ENCODE peak calls at places on chromosomes 13 and 19, in four cellular contexts. One of them, this sample, is unnamed.

GRCh38 chr19:40724848-40725247 is 7.9 kb downstream of the ITPKC start:
- DNase-seq in iris pigment epithelial cell: no peak
- DNase-seq in Panc1: no peak
- DNase-seq in right cardiac atrium: peak; percentile 9
- DNase-seq in this sample: no peak

GRCh38 chr19:17784201-17785008 is 10.5 kb upstream of the B3GNT3 start:
- DNase-seq in Panc1: no peak
- DNase-seq in right cardiac atrium: peak; percentile 80
- DNase-seq in iris pigment epithelial cell: peak; percentile 57
- DNase-seq in this sample: peak; percentile 77

GRCh38 chr19:10921199-10921879 is 7.1 kb downstream of the YIPF2 start:
- DNase-seq in iris pigment epithelial cell: no peak
- DNase-seq in Panc1: no peak
- DNase-seq in right cardiac atrium: no peak
- DNase-seq in this sample: peak; percentile 93

GRCh38 chr19:55632463-55632834 is 8.1 kb upstream of the ZNF784 start:
- DNase-seq in right cardiac atrium: peak; percentile 78
- DNase-seq in iris pigment epithelial cell: peak; percentile 95
- DNase-seq in Panc1: peak; percentile 88
- DNase-seq in this sample: peak; percentile 85

GRCh38 chr13:51804295-51805172 is 571 bp upstream of the DHRS12 start:
- DNase-seq in iris pigment epithelial cell: no peak
- DNase-seq in right cardiac atrium: peak; percentile 80
- DNase-seq in Panc1: no peak
- DNase-seq in this sample: peak; percentile 36

GRCh38 chr13:106602178-106602577 is 34.2 kb upstream of the ARGLU1 start:
- DNase-seq in iris pigment epithelial cell: no peak
- DNase-seq in Panc1: no peak
- DNase-seq in right cardiac atrium: no peak
- DNase-seq in this sample: no peak

GRCh38 chr13:99639126-99639525 is 137.9 kb downstream of the TM9SF2 start:
- DNase-seq in Panc1: no peak
- DNase-seq in iris pigment epithelial cell: no peak
- DNase-seq in right cardiac atrium: no peak
- DNase-seq in this sample: no peak

GRCh38 chr19:46919324-46919723 is 58.5 kb downstream of the ARHGAP35 start:
- DNase-seq in Panc1: no peak
- DNase-seq in iris pigment epithelial cell: peak; percentile 45
- DNase-seq in right cardiac atrium: no peak
- DNase-seq in this sample: no peak

GRCh38 chr19:49436381-49437017 is 4.8 kb downstream of the SLC17A7 start:
- DNase-seq in right cardiac atrium: peak; percentile 67
- DNase-seq in iris pigment epithelial cell: no peak
- DNase-seq in Panc1: no peak
- DNase-seq in this sample: peak; percentile 80

GRCh38 chr19:10962863-10963262 is 2.0 kb downstream of the SMARCA4 start:
- DNase-seq in Panc1: no peak
- DNase-seq in iris pigment epithelial cell: no peak
- DNase-seq in right cardiac atrium: peak; percentile 34
- DNase-seq in this sample: no peak

GRCh38 chr13:110388141-110388943 is 81.3 kb downstream of the COL4A2 start:
- DNase-seq in right cardiac atrium: peak; percentile 76
- DNase-seq in iris pigment epithelial cell: peak; percentile 85
- DNase-seq in Panc1: no peak
- DNase-seq in this sample: no peak

GRCh38 chr13:74062933-74063332 is 71.3 kb downstream of the KLF12 start:
- DNase-seq in Panc1: no peak
- DNase-seq in iris pigment epithelial cell: peak; percentile 72
- DNase-seq in right cardiac atrium: peak; percentile 78
- DNase-seq in this sample: peak; percentile 75

GRCh38 chr13:101065314-101065713 is 351.0 kb downstream of the NALCN start:
- DNase-seq in iris pigment epithelial cell: no peak
- DNase-seq in Panc1: no peak
- DNase-seq in right cardiac atrium: no peak
- DNase-seq in this sample: no peak

GRCh38 chr19:46294475-46294874 is 2.4 kb upstream of the HIF3A start:
- DNase-seq in Panc1: no peak
- DNase-seq in right cardiac atrium: no peak
- DNase-seq in iris pigment epithelial cell: no peak
- DNase-seq in this sample: no peak

GRCh38 chr13:41122838-41123237 is 9.8 kb downstream of the KBTBD6 start:
- DNase-seq in right cardiac atrium: no peak
- DNase-seq in iris pigment epithelial cell: no peak
- DNase-seq in Panc1: no peak
- DNase-seq in this sample: no peak

GRCh38 chr13:99354371-99354951 is 47.3 kb upstream of the GPR183 start:
- DNase-seq in Panc1: no peak
- DNase-seq in right cardiac atrium: no peak
- DNase-seq in iris pigment epithelial cell: no peak
- DNase-seq in this sample: no peak

GRCh38 chr13:36801035-36801434 is 18.0 kb upstream of the RFXAP start:
- DNase-seq in right cardiac atrium: no peak
- DNase-seq in iris pigment epithelial cell: no peak
- DNase-seq in Panc1: no peak
- DNase-seq in this sample: no peak

GRCh38 chr13:23621316-23621645 is 51.1 kb downstream of the TNFRSF19 start:
- DNase-seq in Panc1: peak; percentile 52
- DNase-seq in iris pigment epithelial cell: peak; percentile 89
- DNase-seq in right cardiac atrium: no peak
- DNase-seq in this sample: no peak

GRCh38 chr13:41651413-41652068 is 194.2 kb downstream of the RGCC start:
- DNase-seq in Panc1: no peak
- DNase-seq in right cardiac atrium: no peak
- DNase-seq in iris pigment epithelial cell: no peak
- DNase-seq in this sample: no peak

GRCh38 chr19:18329035-18329376 is 6.1 kb upstream of the LSM4 start:
- DNase-seq in Panc1: no peak
- DNase-seq in iris pigment epithelial cell: no peak
- DNase-seq in right cardiac atrium: no peak
- DNase-seq in this sample: no peak

GRCh38 chr13:37966266-37966665 is 96.7 kb upstream of the TRPC4 start:
- DNase-seq in Panc1: no peak
- DNase-seq in iris pigment epithelial cell: peak; percentile 2
- DNase-seq in right cardiac atrium: no peak
- DNase-seq in this sample: no peak

GRCh38 chr13:28889317-28889716 is 69.2 kb downstream of the MTUS2 start:
- DNase-seq in Panc1: no peak
- DNase-seq in iris pigment epithelial cell: no peak
- DNase-seq in right cardiac atrium: no peak
- DNase-seq in this sample: no peak

GRCh38 chr19:2627319-2627829 is 75.1 kb downstream of the GNG7 start:
- DNase-seq in right cardiac atrium: peak; percentile 85
- DNase-seq in iris pigment epithelial cell: peak; percentile 99
- DNase-seq in Panc1: peak; percentile 91
- DNase-seq in this sample: peak; percentile 96

GRCh38 chr13:23902975-23903905 is 5.9 kb upstream of the C1QTNF9B start:
- DNase-seq in iris pigment epithelial cell: no peak
- DNase-seq in right cardiac atrium: peak; percentile 51
- DNase-seq in Panc1: no peak
- DNase-seq in this sample: no peak

This sample was measured in posterior cingulate gyrus.